ENCODE peak calls at places on chromosomes 13 and 19, in four cellular contexts. U, S, Q and M are unnamed samples.

GRCh38 chr13:57409121-57409520 is 222.4 kb upstream of the PCDH17 start:
- DNase-seq in U (no peak), Q (no peak), S (no peak), M (no peak)

GRCh38 chr19:3826163-3826562 is 40.0 kb upstream of the MATK start:
- DNase-seq in S (no peak), U (no peak), Q (no peak), M (no peak)

GRCh38 chr19:33520844-33521479 is 629 bp downstream of the PEPD start:
- DNase-seq in Q (no peak), U (no peak), S (no peak), M (no peak)

GRCh38 chr13:112202266-112202665 is 135.3 kb downstream of the SOX1 start:
- DNase-seq in Q (no peak), S (no peak), U (no peak), M (no peak)

GRCh38 chr19:42475366-42475765 is 32.6 kb upstream of the CXCL17 start:
- DNase-seq in Q (no peak), S (no peak), U (no peak), M (no peak)

GRCh38 chr19:19860756-19861390 is 4.8 kb upstream of the ZNF253 start:
- DNase-seq in S (no peak), Q (no peak), U (peak; percentile 30), M (no peak)

GRCh38 chr19:49362048-49362925 is at the start of gene TEAD2:
- DNase-seq in S (no peak), U (peak; percentile 67), Q (peak; percentile 90), M (no peak)

GRCh38 chr19:57850553-57851017 is 926 bp downstream of the ZNF587 start:
- DNase-seq in U (no peak), S (no peak), Q (no peak), M (no peak)

GRCh38 chr19:46016426-46017094 is 6.3 kb downstream of the PGLYRP1 start:
- DNase-seq in S (no peak), Q (peak; percentile 87), U (peak; percentile 78), M (peak; percentile 31)

GRCh38 chr19:46018729-46019251 is 4.1 kb downstream of the PGLYRP1 start:
- DNase-seq in Q (no peak), U (no peak), S (no peak), M (no peak)

GRCh38 chr19:46017874-46018675 is 4.8 kb downstream of the PGLYRP1 start:
- DNase-seq in Q (no peak), U (no peak), S (no peak), M (no peak)

GRCh38 chr19:46015961-46016425 is 6.9 kb downstream of the PGLYRP1 start:
- DNase-seq in S (no peak), U (no peak), Q (no peak), M (no peak)

GRCh38 chr19:46017095-46017429 is 5.8 kb downstream of the PGLYRP1 start:
- DNase-seq in S (no peak), U (no peak), Q (no peak), M (no peak)
- TF ChIP-seq CTCF in S (no peak), U (peak; percentile 12), Q (peak; percentile 17), M (no peak)

GRCh38 chr13:27708325-27708724 is 84.0 kb upstream of the GSX1 start:
- DNase-seq in S (no peak), U (no peak), Q (no peak), M (no peak)

GRCh38 chr13:27709779-27710178 is 82.5 kb upstream of the GSX1 start:
- DNase-seq in S (no peak), U (no peak), Q (no peak), M (no peak)

GRCh38 chr13:27713767-27714166 is 78.5 kb upstream of the GSX1 start:
- DNase-seq in U (no peak), Q (no peak), S (no peak), M (no peak)

GRCh38 chr13:27712421-27712820 is 79.9 kb upstream of the GSX1 start:
- DNase-seq in Q (no peak), U (peak; percentile 68), S (no peak), M (no peak)
- TF ChIP-seq CTCF in Q (peak; percentile 38), U (peak; percentile 33), S (peak; percentile 10), M (peak; percentile 21)

GRCh38 chr19:13082192-13083007 is 20.3 kb downstream of the LYL1 start:
- DNase-seq in S (no peak), U (no peak), Q (no peak), M (no peak)
- TF ChIP-seq CTCF in S (peak; percentile 17), U (no peak), Q (peak; percentile 49), M (peak; percentile 51)

GRCh38 chr19:23436944-23437343 is 41.7 kb upstream of the ZNF91 start:
- DNase-seq in S (no peak), U (no peak), Q (no peak), M (no peak)

GRCh38 chr19:23440791-23441190 is 45.5 kb upstream of the ZNF91 start:
- DNase-seq in S (no peak), Q (no peak), U (no peak), M (no peak)

GRCh38 chr19:23437901-23438300 is 42.6 kb upstream of the ZNF91 start:
- DNase-seq in Q (no peak), U (no peak), S (no peak), M (no peak)

GRCh38 chr19:23440207-23440606 is 44.9 kb upstream of the ZNF91 start:
- DNase-seq in S (no peak), Q (no peak), U (no peak), M (no peak)

DNA sequence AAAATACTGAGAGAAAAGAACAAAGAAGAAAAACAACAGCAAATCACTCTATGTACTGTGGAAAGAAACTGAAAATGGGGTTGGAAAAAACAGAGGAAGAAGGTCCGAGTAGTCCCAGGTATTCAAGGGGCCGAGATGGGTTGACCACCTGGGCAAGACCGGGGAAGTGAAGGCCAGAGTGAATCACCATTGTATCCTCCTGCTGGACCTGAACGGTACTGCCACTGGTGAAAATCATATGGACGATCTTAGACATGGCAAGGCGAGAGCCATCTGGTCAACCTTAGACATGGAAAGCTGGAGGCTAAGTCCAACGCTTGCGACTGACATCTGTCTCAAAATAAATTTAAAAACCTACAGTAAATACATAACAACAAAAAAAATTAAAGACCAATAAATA is 44.4 kb upstream of the ZNF91 start:
- DNase-seq in U (no peak), S (no peak), Q (no peak), M (no peak)
- TF ChIP-seq CTCF in U (no peak), S (peak; percentile 17), Q (no peak), M (no peak)

GRCh38 chr19:35141627-35142401 is 1.2 kb upstream of the FXYD7 start:
- DNase-seq in Q (no peak), U (no peak), S (no peak), M (no peak)
- TF ChIP-seq CTCF in Q (no peak), U (peak; percentile 42), S (no peak), M (no peak)

GRCh38 chr13:87274209-87274819 is 396.9 kb upstream of the SLITRK5 start:
- DNase-seq in U (peak; percentile 20), S (no peak), Q (no peak), M (peak; percentile 4)
- TF ChIP-seq CTCF in U (peak; percentile 39), S (peak; percentile 9), Q (no peak), M (peak; percentile 72)